ENCODE peak calls at places on chromosomes 4 and X, in ten cellular contexts. S is heart left ventricle, G is prostate gland, C is upper lobe of left lung, N is spleen, V is uterus, F is tibial nerve, W is sigmoid colon, R is HepG2, U is stomach. Y is an unnamed sample.

GRCh38 chrX:24643116-24643515 is 4.0 kb downstream of the PCYT1B start:
- DNase-seq in S (no peak), G (no peak), C (no peak), N (no peak), V (no peak), F (no peak), W (no peak), R (no peak), U (no peak), Y (no peak)

GRCh38 chr4:142373610-142374009 is 472.5 kb downstream of the INPP4B start:
- DNase-seq in S (no peak), G (no peak), C (no peak), N (no peak), V (no peak), F (no peak), W (no peak), R (no peak), U (no peak), Y (no peak)

GRCh38 chr4:175776217-175776616 is 35.8 kb downstream of the GPM6A start:
- DNase-seq in S (no peak), G (no peak), C (no peak), N (no peak), V (no peak), F (no peak), W (no peak), R (no peak), U (no peak), Y (peak; percentile 21)

GRCh38 chr4:14196141-14196540 is 568.6 kb upstream of the BOD1L1 start:
- DNase-seq in S (peak; percentile 43), G (no peak), C (no peak), N (no peak), V (no peak), F (peak; percentile 22), W (no peak), R (no peak), U (peak; percentile 61), Y (peak; percentile 43)

GRCh38 chrX:119118780-119119395 is 8.7 kb downstream of the KIAA1210 start:
- DNase-seq in S (peak; percentile 27), G (peak; percentile 4), C (no peak), N (no peak), V (peak; percentile 30), F (peak; percentile 51), W (no peak), R (peak; percentile 17), U (peak; percentile 45), Y (peak; percentile 31)

GRCh38 chrX:30483996-30484395 is 93.6 kb downstream of the TASL start:
- DNase-seq in S (no peak), G (no peak), C (no peak), N (no peak), V (no peak), F (no peak), W (no peak), R (no peak), U (no peak), Y (peak; percentile 1)

GRCh38 chr4:37763831-37764230 is 62.7 kb upstream of the PGM2 start:
- DNase-seq in S (no peak), G (no peak), C (no peak), N (no peak), V (no peak), F (no peak), W (no peak), R (no peak), U (peak; percentile 32), Y (no peak)

GRCh38 chrX:108199691-108200090 is 108.1 kb downstream of the ATG4A start:
- DNase-seq in S (no peak), G (no peak), C (no peak), N (no peak), V (peak; percentile 44), F (peak; percentile 23), W (no peak), R (peak; percentile 2), U (no peak), Y (no peak)

GRCh38 chr4:169337510-169337909 is 66.8 kb upstream of the SH3RF1 start:
- DNase-seq in S (no peak), G (no peak), C (no peak), N (no peak), V (no peak), F (no peak), W (no peak), R (no peak), U (no peak), Y (no peak)

GRCh38 chr4:169334335-169334734 is 63.6 kb upstream of the SH3RF1 start:
- DNase-seq in S (no peak), G (no peak), C (no peak), N (no peak), V (no peak), F (no peak), W (no peak), R (no peak), U (no peak), Y (no peak)

GRCh38 chr4:169332595-169332994 is 61.8 kb upstream of the SH3RF1 start:
- DNase-seq in S (no peak), G (no peak), C (no peak), N (no peak), V (no peak), F (no peak), W (no peak), R (no peak), U (no peak), Y (no peak)

GRCh38 chr4:169333265-169333664 is 62.5 kb upstream of the SH3RF1 start:
- DNase-seq in S (no peak), G (no peak), C (no peak), N (no peak), V (no peak), F (no peak), W (no peak), R (no peak), U (no peak), Y (no peak)

GRCh38 chr4:169335331-169335730 is 64.6 kb upstream of the SH3RF1 start:
- DNase-seq in S (no peak), G (peak; percentile 20), C (no peak), N (no peak), V (no peak), F (no peak), W (no peak), R (no peak), U (no peak), Y (no peak)
- H3K9me3 ChIP-seq in S (no peaks in the 10 kb centered on the region), G (no peaks in the 10 kb centered on the region), C (peaks cover 5% of the 10 kb centered on the region), N (no peaks in the 10 kb centered on the region), V (no peaks in the 10 kb centered on the region), F (no peaks in the 10 kb centered on the region), W (no peaks in the 10 kb centered on the region), R (no peaks in the 10 kb centered on the region), U (no peaks in the 10 kb centered on the region), Y (no peaks in the 10 kb centered on the region)

GRCh38 chrX:13257223-13258051 is 62.4 kb downstream of the ATXN3L start:
- DNase-seq in S (no peak), G (no peak), C (no peak), N (no peak), V (no peak), F (no peak), W (no peak), R (no peak), U (no peak), Y (no peak)

GRCh38 chrX:13256562-13256961 is 63.3 kb downstream of the ATXN3L start:
- DNase-seq in S (no peak), G (no peak), C (no peak), N (no peak), V (no peak), F (no peak), W (no peak), R (no peak), U (no peak), Y (no peak)

GRCh38 chrX:13258052-13258444 is 61.8 kb downstream of the ATXN3L start:
- DNase-seq in S (no peak), G (no peak), C (no peak), N (no peak), V (no peak), F (no peak), W (no peak), R (no peak), U (no peak), Y (no peak)

GRCh38 chrX:13260598-13260997 is 59.3 kb downstream of the ATXN3L start:
- DNase-seq in S (no peak), G (no peak), C (no peak), N (no peak), V (no peak), F (no peak), W (no peak), R (no peak), U (no peak), Y (no peak)

DNA sequence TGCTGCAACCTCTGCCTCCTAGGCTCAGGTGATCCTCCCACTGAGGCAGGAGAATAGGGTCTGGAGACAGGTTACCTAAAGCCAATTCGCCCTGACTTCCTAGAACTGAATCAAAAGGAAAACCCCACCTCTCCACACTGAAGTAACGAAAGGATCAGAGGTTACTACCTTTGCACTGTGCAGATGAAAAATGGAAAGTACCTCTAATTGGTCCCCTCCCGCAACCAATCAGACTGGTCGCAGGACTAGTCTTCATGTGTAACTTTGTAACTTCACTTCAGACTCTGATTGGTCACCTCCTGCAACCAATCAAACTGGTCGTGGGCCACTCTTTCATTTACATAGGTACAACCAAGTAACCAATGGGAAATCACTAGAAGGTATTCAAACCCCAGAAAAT is 61.1 kb downstream of the ATXN3L start:
- DNase-seq in S (no peak), G (no peak), C (no peak), N (no peak), V (no peak), F (no peak), W (no peak), R (no peak), U (no peak), Y (no peak)
- H3K4me1 ChIP-seq in S (no peaks in the 10 kb centered on the region), G (no peaks in the 10 kb centered on the region), C (no peaks in the 10 kb centered on the region), N (peaks cover 10% of the 10 kb centered on the region), V (no peaks in the 10 kb centered on the region), F (no peaks in the 10 kb centered on the region), W (no peaks in the 10 kb centered on the region), R (no peaks in the 10 kb centered on the region), U (no peaks in the 10 kb centered on the region), Y (no peaks in the 10 kb centered on the region)

GRCh38 chr4:173181769-173182374 is 13.3 kb downstream of the GALNT7 start:
- DNase-seq in S (no peak), G (no peak), C (no peak), N (no peak), V (no peak), F (no peak), W (no peak), R (no peak), U (no peak), Y (no peak)

GRCh38 chr4:173189117-173189693 is 20.6 kb downstream of the GALNT7 start:
- DNase-seq in S (no peak), G (no peak), C (no peak), N (no peak), V (no peak), F (no peak), W (no peak), R (no peak), U (no peak), Y (no peak)

GRCh38 chr4:173182403-173182802 is 13.8 kb downstream of the GALNT7 start:
- DNase-seq in S (no peak), G (no peak), C (no peak), N (no peak), V (no peak), F (no peak), W (no peak), R (no peak), U (no peak), Y (no peak)

GRCh38 chr4:173188648-173189047 is 20.0 kb downstream of the GALNT7 start:
- DNase-seq in S (no peak), G (no peak), C (no peak), N (no peak), V (no peak), F (no peak), W (no peak), R (no peak), U (no peak), Y (no peak)

GRCh38 chr4:173185832-173186545 is 17.4 kb downstream of the GALNT7 start:
- DNase-seq in S (no peak), G (no peak), C (no peak), N (no peak), V (no peak), F (no peak), W (no peak), R (no peak), U (no peak), Y (no peak)
- TF ChIP-seq POLR2A in S (no peak), G (no peak), C (no peak), N (no peak), V (no peak), F (no peak), W (no peak), R (no peak), U (no peak), Y (no peak)

GRCh38 chrX:44568196-44568595 is 25.5 kb upstream of the FUNDC1 start:
- DNase-seq in S (no peak), G (no peak), C (no peak), N (no peak), V (no peak), F (no peak), W (no peak), R (no peak), U (no peak), Y (no peak)

GRCh38 chrX:44569122-44569521 is 26.5 kb upstream of the FUNDC1 start:
- DNase-seq in S (no peak), G (no peak), C (no peak), N (no peak), V (no peak), F (no peak), W (no peak), R (no peak), U (no peak), Y (no peak)

GRCh38 chrX:44572340-44572938 is 29.8 kb upstream of the FUNDC1 start:
- DNase-seq in S (no peak), G (no peak), C (no peak), N (no peak), V (no peak), F (no peak), W (no peak), R (no peak), U (no peak), Y (no peak)

DNA sequence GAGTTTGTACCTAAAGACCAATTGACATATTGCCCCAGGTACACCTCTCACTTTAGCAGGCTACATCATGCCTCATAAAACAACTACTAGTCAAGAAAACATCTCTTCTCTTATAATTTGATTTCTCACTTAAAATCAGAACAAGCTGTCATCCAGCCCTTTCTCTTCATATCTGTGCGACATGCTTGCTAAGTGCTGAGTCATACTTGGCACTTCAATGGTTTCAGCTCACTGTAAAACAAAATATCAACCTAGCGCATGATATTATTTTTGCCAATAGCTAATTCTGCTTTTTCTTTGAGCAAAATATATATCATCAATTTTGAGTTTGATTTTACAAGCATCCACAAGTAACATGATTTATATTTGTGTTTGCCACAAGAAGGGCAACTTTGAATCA is 27.9 kb upstream of the FUNDC1 start:
- DNase-seq in S (no peak), G (no peak), C (no peak), N (no peak), V (no peak), F (no peak), W (no peak), R (no peak), U (no peak), Y (no peak)
- H3K9me3 ChIP-seq in S (peaks cover 14% of the 10 kb centered on the region), G (no peaks in the 10 kb centered on the region), C (peaks cover 22% of the 10 kb centered on the region), N (peaks cover 26% of the 10 kb centered on the region), V (peaks cover 4% of the 10 kb centered on the region), F (peaks cover 18% of the 10 kb centered on the region), W (no peaks in the 10 kb centered on the region), R (no peaks in the 10 kb centered on the region), U (peaks cover 34% of the 10 kb centered on the region), Y (no peaks in the 10 kb centered on the region)

Y was measured in thyroid gland.